ENCODE peak calls at places on chromosomes 7 and 10, in four cellular contexts. One of them, this sample, is unnamed.

GRCh38 chr10:119374236-119374635 is 166.9 kb downstream of the GRK5 start:
- DNase-seq in NCI-H748 treated with DMSO at 0.1 percent for 48 hours: no peak
- DNase-seq in amniotic epithelial cell: no peak
- DNase-seq in IMR-90: no peak
- DNase-seq in this sample: no peak

GRCh38 chr10:44422631-44423030 is 37.7 kb upstream of the CXCL12 start:
- DNase-seq in NCI-H748 treated with DMSO at 0.1 percent for 48 hours: no peak
- DNase-seq in amniotic epithelial cell: no peak
- DNase-seq in IMR-90: no peak
- DNase-seq in this sample: no peak

GRCh38 chr10:10734356-10735064 is 283.2 kb upstream of the CELF2 start:
- DNase-seq in NCI-H748 treated with DMSO at 0.1 percent for 48 hours: no peak
- DNase-seq in amniotic epithelial cell: no peak
- DNase-seq in IMR-90: no peak
- DNase-seq in this sample: no peak

GRCh38 chr7:24318326-24318725 is 34.3 kb downstream of the NPY start:
- DNase-seq in NCI-H748 treated with DMSO at 0.1 percent for 48 hours: no peak
- DNase-seq in amniotic epithelial cell: peak
- DNase-seq in IMR-90: no peak
- DNase-seq in this sample: no peak

GRCh38 chr7:49398730-49399129 is 374.7 kb upstream of the VWC2 start:
- DNase-seq in NCI-H748 treated with DMSO at 0.1 percent for 48 hours: no peak
- DNase-seq in amniotic epithelial cell: no peak
- DNase-seq in IMR-90: no peak
- DNase-seq in this sample: no peak

GRCh38 chr10:47296111-47296894 is 3.7 kb upstream of the GDF10 start:
- DNase-seq in NCI-H748 treated with DMSO at 0.1 percent for 48 hours: no peak
- DNase-seq in amniotic epithelial cell: no peak
- DNase-seq in IMR-90: no peak
- DNase-seq in this sample: no peak

GRCh38 chr7:90681336-90682019 is 85.4 kb downstream of the CDK14 start:
- DNase-seq in NCI-H748 treated with DMSO at 0.1 percent for 48 hours: no peak
- DNase-seq in amniotic epithelial cell: peak
- DNase-seq in IMR-90: peak
- DNase-seq in this sample: no peak

GRCh38 chr10:86681047-86681446 is 12.7 kb downstream of the LDB3 start:
- DNase-seq in NCI-H748 treated with DMSO at 0.1 percent for 48 hours: no peak
- DNase-seq in amniotic epithelial cell: no peak
- DNase-seq in IMR-90: no peak
- DNase-seq in this sample: no peak

GRCh38 chr7:7943951-7944350 is 24.6 kb upstream of the GLCCI1 start:
- DNase-seq in NCI-H748 treated with DMSO at 0.1 percent for 48 hours: no peak
- DNase-seq in amniotic epithelial cell: no peak
- DNase-seq in IMR-90: no peak
- DNase-seq in this sample: no peak

This sample was measured in NK-92 treated with Interleukin-12 subunit alpha and Interleukin-12 subunit beta, amount 100 ng/mL, for 24 hours.